ENCODE peak calls at places on chromosomes 11 and 22, in four cellular contexts. One of them, this sample, is unnamed.

GRCh38 chr22:30591191-30591587 is 521 bp downstream of the PES1 start:
- DNase-seq in EH: peak
- DNase-seq in NCI-H69: no peak
- DNase-seq in NCI-H1092: no peak
- DNase-seq in this sample: peak

GRCh38 chr11:111797145-111797581 is 31.0 kb upstream of the PPP2R1B start:
- DNase-seq in EH: peak
- DNase-seq in NCI-H69: peak
- DNase-seq in NCI-H1092: no peak
- DNase-seq in this sample: peak

GRCh38 chr11:104064016-104064630 is 27.7 kb downstream of the DDI1 start:
- DNase-seq in NCI-H69: no peak
- DNase-seq in NCI-H1092: no peak
- DNase-seq in EH: no peak
- DNase-seq in this sample: no peak

GRCh38 chr22:27975381-27976013 is 56.4 kb upstream of the PITPNB start:
- DNase-seq in NCI-H1092: no peak
- DNase-seq in EH: no peak
- DNase-seq in NCI-H69: no peak
- DNase-seq in this sample: no peak

GRCh38 chr11:11374358-11375148 is 21.5 kb upstream of the CSNK2A3 start:
- DNase-seq in EH: no peak
- DNase-seq in NCI-H69: no peak
- DNase-seq in NCI-H1092: no peak
- DNase-seq in this sample: no peak

GRCh38 chr11:45886816-45887520 is 1.5 kb downstream of the MAPK8IP1 start:
- DNase-seq in EH: no peak
- DNase-seq in NCI-H69: peak
- DNase-seq in NCI-H1092: no peak
- DNase-seq in this sample: no peak

GRCh38 chr11:64131657-64132387 is 34.1 kb downstream of the MACROD1 start:
- DNase-seq in NCI-H1092: peak
- DNase-seq in EH: no peak
- DNase-seq in NCI-H69: peak
- DNase-seq in this sample: peak

GRCh38 chr22:37273126-37273845 is 9.0 kb upstream of the CYTH4 start:
- DNase-seq in NCI-H1092: no peak
- DNase-seq in EH: peak
- DNase-seq in NCI-H69: no peak
- DNase-seq in this sample: no peak

GRCh38 chr11:23320131-23320530 is 459.9 kb upstream of the CCDC179 start:
- DNase-seq in NCI-H1092: no peak
- DNase-seq in NCI-H69: no peak
- DNase-seq in EH: peak
- DNase-seq in this sample: no peak

GRCh38 chr11:65863889-65864757 is 3.9 kb downstream of the MUS81 start:
- DNase-seq in EH: no peak
- DNase-seq in NCI-H1092: no peak
- DNase-seq in NCI-H69: no peak
- DNase-seq in this sample: no peak

GRCh38 chr11:77301510-77301909 is at the start of gene GDPD4:
- DNase-seq in NCI-H1092: no peak
- DNase-seq in EH: no peak
- DNase-seq in NCI-H69: no peak
- DNase-seq in this sample: no peak

GRCh38 chr11:86101493-86101892 is 32.6 kb upstream of the PICALM start:
- DNase-seq in NCI-H1092: no peak
- DNase-seq in EH: peak
- DNase-seq in NCI-H69: peak
- DNase-seq in this sample: no peak